ENCODE peak calls at places on chromosomes 11 and 22, in five cellular contexts. One of them, this sample, is unnamed.

GRCh38 chr11:36231300-36231699 is 57.9 kb downstream of the COMMD9 start:
- DNase-seq in activated naive CD8-positive, alpha-beta T cell treated with anti-CD3 and anti-CD28 coated beads, Interleukin-2, amount 50 U/mL, for 24 hours: no peak
- DNase-seq in stimulated activated CD4-positive, alpha-beta T cell treated with anti-CD3 and anti-CD28 coated beads, Interleukin-4, amount 100 ng/mL, for 24 hours: no peak
- DNase-seq in activated naive CD4-positive, alpha-beta T cell: no peak
- DNase-seq in stimulated activated effector memory CD8-positive, alpha-beta T cell treated with anti-CD3 and anti-CD28 coated beads, Interleukin-12 subunit alpha, Interleukin-12 subunit beta, amount 100 ng/mL, for 72 hours: no peak
- DNase-seq in this sample: no peak

GRCh38 chr11:112965601-112966125 is 4.4 kb downstream of the NCAM1 start:
- DNase-seq in activated naive CD8-positive, alpha-beta T cell treated with anti-CD3 and anti-CD28 coated beads, Interleukin-2, amount 50 U/mL, for 24 hours: no peak
- DNase-seq in stimulated activated CD4-positive, alpha-beta T cell treated with anti-CD3 and anti-CD28 coated beads, Interleukin-4, amount 100 ng/mL, for 24 hours: no peak
- DNase-seq in activated naive CD4-positive, alpha-beta T cell: no peak
- DNase-seq in stimulated activated effector memory CD8-positive, alpha-beta T cell treated with anti-CD3 and anti-CD28 coated beads, Interleukin-12 subunit alpha, Interleukin-12 subunit beta, amount 100 ng/mL, for 72 hours: no peak
- DNase-seq in this sample: no peak

GRCh38 chr11:116310215-116310614 is 462.6 kb downstream of the BUD13 start:
- DNase-seq in stimulated activated effector memory CD8-positive, alpha-beta T cell treated with anti-CD3 and anti-CD28 coated beads, Interleukin-12 subunit alpha, Interleukin-12 subunit beta, amount 100 ng/mL, for 72 hours: no peak
- DNase-seq in stimulated activated CD4-positive, alpha-beta T cell treated with anti-CD3 and anti-CD28 coated beads, Interleukin-4, amount 100 ng/mL, for 24 hours: no peak
- DNase-seq in activated naive CD8-positive, alpha-beta T cell treated with anti-CD3 and anti-CD28 coated beads, Interleukin-2, amount 50 U/mL, for 24 hours: no peak
- DNase-seq in activated naive CD4-positive, alpha-beta T cell: no peak
- DNase-seq in this sample: no peak

GRCh38 chr22:37500745-37501144 is 14.6 kb upstream of the MFNG start:
- DNase-seq in activated naive CD8-positive, alpha-beta T cell treated with anti-CD3 and anti-CD28 coated beads, Interleukin-2, amount 50 U/mL, for 24 hours: no peak
- DNase-seq in stimulated activated effector memory CD8-positive, alpha-beta T cell treated with anti-CD3 and anti-CD28 coated beads, Interleukin-12 subunit alpha, Interleukin-12 subunit beta, amount 100 ng/mL, for 72 hours: no peak
- DNase-seq in activated naive CD4-positive, alpha-beta T cell: no peak
- DNase-seq in stimulated activated CD4-positive, alpha-beta T cell treated with anti-CD3 and anti-CD28 coated beads, Interleukin-4, amount 100 ng/mL, for 24 hours: no peak
- DNase-seq in this sample: no peak

GRCh38 chr11:68441466-68442230 is 18.9 kb upstream of the PPP6R3 start:
- DNase-seq in activated naive CD8-positive, alpha-beta T cell treated with anti-CD3 and anti-CD28 coated beads, Interleukin-2, amount 50 U/mL, for 24 hours: no peak
- DNase-seq in stimulated activated effector memory CD8-positive, alpha-beta T cell treated with anti-CD3 and anti-CD28 coated beads, Interleukin-12 subunit alpha, Interleukin-12 subunit beta, amount 100 ng/mL, for 72 hours: no peak
- DNase-seq in stimulated activated CD4-positive, alpha-beta T cell treated with anti-CD3 and anti-CD28 coated beads, Interleukin-4, amount 100 ng/mL, for 24 hours: no peak
- DNase-seq in activated naive CD4-positive, alpha-beta T cell: no peak
- DNase-seq in this sample: no peak

GRCh38 chr11:44043157-44043556 is 4.6 kb upstream of the ACCSL start:
- DNase-seq in activated naive CD8-positive, alpha-beta T cell treated with anti-CD3 and anti-CD28 coated beads, Interleukin-2, amount 50 U/mL, for 24 hours: no peak
- DNase-seq in activated naive CD4-positive, alpha-beta T cell: no peak
- DNase-seq in stimulated activated effector memory CD8-positive, alpha-beta T cell treated with anti-CD3 and anti-CD28 coated beads, Interleukin-12 subunit alpha, Interleukin-12 subunit beta, amount 100 ng/mL, for 72 hours: no peak
- DNase-seq in stimulated activated CD4-positive, alpha-beta T cell treated with anti-CD3 and anti-CD28 coated beads, Interleukin-4, amount 100 ng/mL, for 24 hours: no peak
- DNase-seq in this sample: no peak

GRCh38 chr22:45831394-45831793 is 145.6 kb downstream of the WNT7B start:
- DNase-seq in activated naive CD8-positive, alpha-beta T cell treated with anti-CD3 and anti-CD28 coated beads, Interleukin-2, amount 50 U/mL, for 24 hours: no peak
- DNase-seq in stimulated activated effector memory CD8-positive, alpha-beta T cell treated with anti-CD3 and anti-CD28 coated beads, Interleukin-12 subunit alpha, Interleukin-12 subunit beta, amount 100 ng/mL, for 72 hours: no peak
- DNase-seq in activated naive CD4-positive, alpha-beta T cell: no peak
- DNase-seq in stimulated activated CD4-positive, alpha-beta T cell treated with anti-CD3 and anti-CD28 coated beads, Interleukin-4, amount 100 ng/mL, for 24 hours: no peak
- DNase-seq in this sample: no peak

GRCh38 chr22:45217806-45218205 is 22.9 kb downstream of the KIAA0930 start:
- DNase-seq in activated naive CD8-positive, alpha-beta T cell treated with anti-CD3 and anti-CD28 coated beads, Interleukin-2, amount 50 U/mL, for 24 hours: no peak
- DNase-seq in stimulated activated effector memory CD8-positive, alpha-beta T cell treated with anti-CD3 and anti-CD28 coated beads, Interleukin-12 subunit alpha, Interleukin-12 subunit beta, amount 100 ng/mL, for 72 hours: no peak
- DNase-seq in activated naive CD4-positive, alpha-beta T cell: no peak
- DNase-seq in stimulated activated CD4-positive, alpha-beta T cell treated with anti-CD3 and anti-CD28 coated beads, Interleukin-4, amount 100 ng/mL, for 24 hours: no peak
- DNase-seq in this sample: no peak

GRCh38 chr11:28104425-28104824 is 3.5 kb downstream of the KIF18A start:
- DNase-seq in stimulated activated effector memory CD8-positive, alpha-beta T cell treated with anti-CD3 and anti-CD28 coated beads, Interleukin-12 subunit alpha, Interleukin-12 subunit beta, amount 100 ng/mL, for 72 hours: no peak
- DNase-seq in activated naive CD8-positive, alpha-beta T cell treated with anti-CD3 and anti-CD28 coated beads, Interleukin-2, amount 50 U/mL, for 24 hours: no peak
- DNase-seq in activated naive CD4-positive, alpha-beta T cell: no peak
- DNase-seq in stimulated activated CD4-positive, alpha-beta T cell treated with anti-CD3 and anti-CD28 coated beads, Interleukin-4, amount 100 ng/mL, for 24 hours: no peak
- DNase-seq in this sample: no peak

GRCh38 chr22:27801616-27802388 is at the start of gene MN1:
- DNase-seq in activated naive CD8-positive, alpha-beta T cell treated with anti-CD3 and anti-CD28 coated beads, Interleukin-2, amount 50 U/mL, for 24 hours: peak; percentile 40
- DNase-seq in activated naive CD4-positive, alpha-beta T cell: peak; percentile 45
- DNase-seq in stimulated activated CD4-positive, alpha-beta T cell treated with anti-CD3 and anti-CD28 coated beads, Interleukin-4, amount 100 ng/mL, for 24 hours: peak; percentile 58
- DNase-seq in stimulated activated effector memory CD8-positive, alpha-beta T cell treated with anti-CD3 and anti-CD28 coated beads, Interleukin-12 subunit alpha, Interleukin-12 subunit beta, amount 100 ng/mL, for 72 hours: peak; percentile 69
- DNase-seq in this sample: no peak

GRCh38 chr11:63845911-63846310 is 7.0 kb downstream of the MARK2 start:
- DNase-seq in stimulated activated effector memory CD8-positive, alpha-beta T cell treated with anti-CD3 and anti-CD28 coated beads, Interleukin-12 subunit alpha, Interleukin-12 subunit beta, amount 100 ng/mL, for 72 hours: no peak
- DNase-seq in activated naive CD8-positive, alpha-beta T cell treated with anti-CD3 and anti-CD28 coated beads, Interleukin-2, amount 50 U/mL, for 24 hours: no peak
- DNase-seq in activated naive CD4-positive, alpha-beta T cell: no peak
- DNase-seq in stimulated activated CD4-positive, alpha-beta T cell treated with anti-CD3 and anti-CD28 coated beads, Interleukin-4, amount 100 ng/mL, for 24 hours: no peak
- DNase-seq in this sample: no peak

GRCh38 chr11:126732981-126733380 is 267.6 kb downstream of the KIRREL3 start:
- DNase-seq in stimulated activated CD4-positive, alpha-beta T cell treated with anti-CD3 and anti-CD28 coated beads, Interleukin-4, amount 100 ng/mL, for 24 hours: no peak
- DNase-seq in activated naive CD4-positive, alpha-beta T cell: no peak
- DNase-seq in stimulated activated effector memory CD8-positive, alpha-beta T cell treated with anti-CD3 and anti-CD28 coated beads, Interleukin-12 subunit alpha, Interleukin-12 subunit beta, amount 100 ng/mL, for 72 hours: no peak
- DNase-seq in activated naive CD8-positive, alpha-beta T cell treated with anti-CD3 and anti-CD28 coated beads, Interleukin-2, amount 50 U/mL, for 24 hours: no peak
- DNase-seq in this sample: no peak

GRCh38 chr11:121311373-121311772 is 18.8 kb downstream of the SC5D start:
- DNase-seq in stimulated activated effector memory CD8-positive, alpha-beta T cell treated with anti-CD3 and anti-CD28 coated beads, Interleukin-12 subunit alpha, Interleukin-12 subunit beta, amount 100 ng/mL, for 72 hours: no peak
- DNase-seq in activated naive CD4-positive, alpha-beta T cell: no peak
- DNase-seq in activated naive CD8-positive, alpha-beta T cell treated with anti-CD3 and anti-CD28 coated beads, Interleukin-2, amount 50 U/mL, for 24 hours: no peak
- DNase-seq in stimulated activated CD4-positive, alpha-beta T cell treated with anti-CD3 and anti-CD28 coated beads, Interleukin-4, amount 100 ng/mL, for 24 hours: no peak
- DNase-seq in this sample: no peak

GRCh38 chr11:10858505-10859360 is 880 bp upstream of the ZBED5 start:
- DNase-seq in activated naive CD4-positive, alpha-beta T cell: peak; percentile 50
- DNase-seq in stimulated activated effector memory CD8-positive, alpha-beta T cell treated with anti-CD3 and anti-CD28 coated beads, Interleukin-12 subunit alpha, Interleukin-12 subunit beta, amount 100 ng/mL, for 72 hours: no peak
- DNase-seq in stimulated activated CD4-positive, alpha-beta T cell treated with anti-CD3 and anti-CD28 coated beads, Interleukin-4, amount 100 ng/mL, for 24 hours: peak; percentile 44
- DNase-seq in activated naive CD8-positive, alpha-beta T cell treated with anti-CD3 and anti-CD28 coated beads, Interleukin-2, amount 50 U/mL, for 24 hours: peak; percentile 50
- DNase-seq in this sample: peak; percentile 43

GRCh38 chr11:57568330-57568766 is 876 bp upstream of the UBE2L6 start:
- DNase-seq in activated naive CD4-positive, alpha-beta T cell: peak; percentile 87
- DNase-seq in activated naive CD8-positive, alpha-beta T cell treated with anti-CD3 and anti-CD28 coated beads, Interleukin-2, amount 50 U/mL, for 24 hours: peak; percentile 94
- DNase-seq in stimulated activated effector memory CD8-positive, alpha-beta T cell treated with anti-CD3 and anti-CD28 coated beads, Interleukin-12 subunit alpha, Interleukin-12 subunit beta, amount 100 ng/mL, for 72 hours: peak; percentile 95
- DNase-seq in stimulated activated CD4-positive, alpha-beta T cell treated with anti-CD3 and anti-CD28 coated beads, Interleukin-4, amount 100 ng/mL, for 24 hours: peak; percentile 92
- DNase-seq in this sample: peak; percentile 96

GRCh38 chr11:69630009-69630870 is 10.7 kb upstream of the CCND1 start:
- DNase-seq in stimulated activated CD4-positive, alpha-beta T cell treated with anti-CD3 and anti-CD28 coated beads, Interleukin-4, amount 100 ng/mL, for 24 hours: no peak
- DNase-seq in stimulated activated effector memory CD8-positive, alpha-beta T cell treated with anti-CD3 and anti-CD28 coated beads, Interleukin-12 subunit alpha, Interleukin-12 subunit beta, amount 100 ng/mL, for 72 hours: no peak
- DNase-seq in activated naive CD8-positive, alpha-beta T cell treated with anti-CD3 and anti-CD28 coated beads, Interleukin-2, amount 50 U/mL, for 24 hours: no peak
- DNase-seq in activated naive CD4-positive, alpha-beta T cell: no peak
- DNase-seq in this sample: peak; percentile 76

GRCh38 chr22:20463324-20464095 is 25.9 kb upstream of the SCARF2 start:
- DNase-seq in stimulated activated CD4-positive, alpha-beta T cell treated with anti-CD3 and anti-CD28 coated beads, Interleukin-4, amount 100 ng/mL, for 24 hours: peak; percentile 12
- DNase-seq in stimulated activated effector memory CD8-positive, alpha-beta T cell treated with anti-CD3 and anti-CD28 coated beads, Interleukin-12 subunit alpha, Interleukin-12 subunit beta, amount 100 ng/mL, for 72 hours: peak; percentile 54
- DNase-seq in activated naive CD4-positive, alpha-beta T cell: peak; percentile 26
- DNase-seq in activated naive CD8-positive, alpha-beta T cell treated with anti-CD3 and anti-CD28 coated beads, Interleukin-2, amount 50 U/mL, for 24 hours: peak; percentile 21
- DNase-seq in this sample: no peak

GRCh38 chr11:77198440-77198849 is 70.4 kb downstream of the MYO7A start:
- DNase-seq in stimulated activated CD4-positive, alpha-beta T cell treated with anti-CD3 and anti-CD28 coated beads, Interleukin-4, amount 100 ng/mL, for 24 hours: peak; percentile 13
- DNase-seq in activated naive CD8-positive, alpha-beta T cell treated with anti-CD3 and anti-CD28 coated beads, Interleukin-2, amount 50 U/mL, for 24 hours: peak; percentile 46
- DNase-seq in stimulated activated effector memory CD8-positive, alpha-beta T cell treated with anti-CD3 and anti-CD28 coated beads, Interleukin-12 subunit alpha, Interleukin-12 subunit beta, amount 100 ng/mL, for 72 hours: no peak
- DNase-seq in activated naive CD4-positive, alpha-beta T cell: no peak
- DNase-seq in this sample: peak; percentile 82

GRCh38 chr11:35751664-35752061 is 89.1 kb downstream of the TRIM44 start:
- DNase-seq in stimulated activated effector memory CD8-positive, alpha-beta T cell treated with anti-CD3 and anti-CD28 coated beads, Interleukin-12 subunit alpha, Interleukin-12 subunit beta, amount 100 ng/mL, for 72 hours: no peak
- DNase-seq in activated naive CD8-positive, alpha-beta T cell treated with anti-CD3 and anti-CD28 coated beads, Interleukin-2, amount 50 U/mL, for 24 hours: no peak
- DNase-seq in activated naive CD4-positive, alpha-beta T cell: no peak
- DNase-seq in stimulated activated CD4-positive, alpha-beta T cell treated with anti-CD3 and anti-CD28 coated beads, Interleukin-4, amount 100 ng/mL, for 24 hours: no peak
- DNase-seq in this sample: no peak

GRCh38 chr11:102238287-102238894 is 78.9 kb upstream of the BIRC3 start:
- DNase-seq in activated naive CD8-positive, alpha-beta T cell treated with anti-CD3 and anti-CD28 coated beads, Interleukin-2, amount 50 U/mL, for 24 hours: no peak
- DNase-seq in stimulated activated effector memory CD8-positive, alpha-beta T cell treated with anti-CD3 and anti-CD28 coated beads, Interleukin-12 subunit alpha, Interleukin-12 subunit beta, amount 100 ng/mL, for 72 hours: no peak
- DNase-seq in stimulated activated CD4-positive, alpha-beta T cell treated with anti-CD3 and anti-CD28 coated beads, Interleukin-4, amount 100 ng/mL, for 24 hours: no peak
- DNase-seq in activated naive CD4-positive, alpha-beta T cell: no peak
- DNase-seq in this sample: no peak

GRCh38 chr11:126277780-126278179 is 5.1 kb upstream of the TIRAP start:
- DNase-seq in activated naive CD4-positive, alpha-beta T cell: no peak
- DNase-seq in activated naive CD8-positive, alpha-beta T cell treated with anti-CD3 and anti-CD28 coated beads, Interleukin-2, amount 50 U/mL, for 24 hours: no peak
- DNase-seq in stimulated activated CD4-positive, alpha-beta T cell treated with anti-CD3 and anti-CD28 coated beads, Interleukin-4, amount 100 ng/mL, for 24 hours: no peak
- DNase-seq in stimulated activated effector memory CD8-positive, alpha-beta T cell treated with anti-CD3 and anti-CD28 coated beads, Interleukin-12 subunit alpha, Interleukin-12 subunit beta, amount 100 ng/mL, for 72 hours: no peak
- DNase-seq in this sample: peak; percentile 46

This sample was measured in lower leg skin.